ENCODE peak calls at places on chromosomes 13 and 19, in four cellular contexts. H, X, R and B are unnamed samples.

GRCh38 chr19:6728346-6728745 is 7.9 kb upstream of the C3 start:
- DNase-seq in H (no peak), X (no peak), R (no peak), B (peak; percentile 35)

GRCh38 chr13:46097015-46097414 is 7.8 kb downstream of the CPB2 start:
- DNase-seq in H (no peak), X (no peak), R (no peak), B (peak; percentile 55)

GRCh38 chr19:58067240-58067912 is 8.3 kb downstream of the ZNF135 start:
- DNase-seq in H (no peak), X (no peak), R (no peak), B (no peak)

GRCh38 chr13:37187110-37187509 is 81.6 kb upstream of the CSNK1A1L start:
- DNase-seq in H (no peak), X (no peak), R (no peak), B (no peak)

GRCh38 chr13:77290342-77290741 is 36.6 kb downstream of the MYCBP2 start:
- DNase-seq in H (no peak), X (no peak), R (no peak), B (no peak)

GRCh38 chr19:18541258-18541991 is 1.9 kb downstream of the FKBP8 start:
- DNase-seq in H (no peak), X (no peak), R (no peak), B (no peak)

GRCh38 chr19:19271828-19272599 is 1.1 kb downstream of the TM6SF2 start:
- DNase-seq in H (no peak), X (no peak), R (no peak), B (no peak)

GRCh38 chr19:1852294-1852646 is 4.0 kb upstream of the REXO1 start:
- DNase-seq in H (no peak), X (peak; percentile 65), R (no peak), B (no peak)

GRCh38 chr13:21852043-21852442 is 181.2 kb downstream of the FGF9 start:
- DNase-seq in H (peak; percentile 16), X (no peak), R (no peak), B (no peak)

GRCh38 chr19:7961930-7962626 is 18.6 kb upstream of the TIMM44 start:
- DNase-seq in H (no peak), X (no peak), R (no peak), B (no peak)

GRCh38 chr19:34366670-34367423 is 1.9 kb downstream of the GPI start:
- DNase-seq in H (peak; percentile 63), X (peak; percentile 68), R (no peak), B (no peak)

GRCh38 chr13:110275931-110276552 is 30.9 kb downstream of the COL4A1 start:
- DNase-seq in H (no peak), X (no peak), R (no peak), B (no peak)

GRCh38 chr13:36057041-36057440 is 74.1 kb downstream of the DCLK1 start:
- DNase-seq in H (no peak), X (no peak), R (no peak), B (no peak)

GRCh38 chr13:62388515-62388914 is 972.9 kb upstream of the PCDH20 start:
- DNase-seq in H (no peak), X (no peak), R (no peak), B (no peak)

GRCh38 chr13:48816696-48817095 is 159.0 kb upstream of the FNDC3A start:
- DNase-seq in H (no peak), X (no peak), R (no peak), B (no peak)

GRCh38 chr19:19151418-19151817 is 13.1 kb upstream of the TMEM161A start:
- DNase-seq in H (no peak), X (no peak), R (no peak), B (no peak)

GRCh38 chr19:8158411-8159074 is 9.2 kb upstream of the FBN3 start:
- DNase-seq in H (peak; percentile 73), X (peak; percentile 74), R (no peak), B (peak; percentile 88)